ENCODE peak calls at places on chromosome 21, in four cellular contexts. P, L, H and Y are unnamed samples.

GRCh38 chr21:31176725-31177124 is 138.4 kb upstream of the KRTAP19-8 start:
- DNase-seq in L (no peak), P (no peak), H (no peak), Y (no peak)

GRCh38 chr21:34844924-34845238 is 176.1 kb downstream of the CLIC6 start:
- DNase-seq in P (no peak), H (no peak), L (no peak), Y (no peak)

GRCh38 chr21:33817663-33818433 is 97.8 kb downstream of the ATP5PO start:
- DNase-seq in L (peak), H (no peak), P (peak), Y (no peak)

GRCh38 chr21:38120984-38121855 is 135.6 kb upstream of the KCNJ15 start:
- DNase-seq in L (no peak), P (no peak), H (peak), Y (no peak)

GRCh38 chr21:44051462-44051941 is 39.4 kb downstream of the TRAPPC10 start:
- DNase-seq in P (peak), H (no peak), L (peak), Y (no peak)

GRCh38 chr21:27060190-27060589 is 93.3 kb upstream of the ADAMTS5 start:
- DNase-seq in P (peak), H (no peak), L (peak), Y (no peak)

GRCh38 chr21:31293986-31294385 is 50.1 kb downstream of the TIAM1 start:
- DNase-seq in P (peak), H (no peak), L (peak), Y (no peak)

GRCh38 chr21:37687001-37687400 is 229.3 kb downstream of the KCNJ6 start:
- DNase-seq in H (no peak), P (no peak), L (no peak), Y (no peak)

GRCh38 chr21:14064296-14064645 is 146.5 kb downstream of the LIPI start:
- DNase-seq in L (no peak), H (no peak), P (no peak), Y (no peak)

GRCh38 chr21:36773111-36773510 is 74.2 kb downstream of the SIM2 start:
- DNase-seq in H (no peak), L (peak), P (peak), Y (no peak)

GRCh38 chr21:46392921-46393320 is 65.8 kb upstream of the DIP2A start:
- DNase-seq in P (peak), L (peak), H (no peak), Y (peak)

GRCh38 chr21:32380940-32381339 is 11.9 kb downstream of the URB1 start:
- DNase-seq in H (no peak), L (no peak), P (no peak), Y (no peak)

GRCh38 chr21:32382108-32382601 is 10.7 kb downstream of the URB1 start:
- DNase-seq in H (no peak), L (peak), P (peak), Y (no peak)

GRCh38 chr21:32381571-32381970 is 11.2 kb downstream of the URB1 start:
- DNase-seq in L (no peak), H (no peak), P (no peak), Y (no peak)

GRCh38 chr21:32386195-32386870 is 6.5 kb downstream of the URB1 start:
- DNase-seq in L (no peak), P (peak), H (no peak), Y (no peak)

DNA sequence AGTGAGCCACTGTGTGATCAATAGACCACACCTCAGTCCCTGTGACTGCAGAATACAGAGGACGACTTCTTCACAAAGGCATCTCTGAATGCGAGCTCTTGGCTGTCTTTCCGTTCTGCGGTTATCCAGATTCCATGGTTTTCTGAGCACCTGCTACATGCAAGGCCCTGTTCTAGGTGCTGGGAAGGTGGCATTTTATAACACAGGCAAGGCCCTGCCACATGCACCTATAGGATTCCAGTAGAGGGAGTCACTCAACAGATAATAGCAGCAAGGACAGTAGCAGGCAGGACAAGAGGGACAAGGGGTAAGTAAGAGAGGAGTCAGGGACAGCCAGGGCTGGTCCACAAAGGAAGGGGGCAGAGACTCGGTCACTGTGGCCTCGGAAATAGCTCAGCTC is 9.0 kb downstream of the URB1 start:
- DNase-seq in H (no peak), P (no peak), L (no peak), Y (no peak)
- TF ChIP-seq CTCF in H (peak), P (no peak), L (no peak), Y (no peak)

GRCh38 chr21:39726133-39726532 is 18.9 kb upstream of the IGSF5 start:
- DNase-seq in L (peak), H (no peak), P (no peak), Y (no peak)

GRCh38 chr21:39721885-39722284 is 23.1 kb upstream of the IGSF5 start:
- DNase-seq in P (no peak), L (no peak), H (no peak), Y (no peak)

GRCh38 chr21:39715804-39716397 is 29.1 kb upstream of the IGSF5 start:
- DNase-seq in P (peak), H (peak), L (peak), Y (peak)

GRCh38 chr21:39724944-39725343 is 20.0 kb upstream of the IGSF5 start:
- DNase-seq in L (no peak), H (no peak), P (no peak), Y (no peak)

DNA sequence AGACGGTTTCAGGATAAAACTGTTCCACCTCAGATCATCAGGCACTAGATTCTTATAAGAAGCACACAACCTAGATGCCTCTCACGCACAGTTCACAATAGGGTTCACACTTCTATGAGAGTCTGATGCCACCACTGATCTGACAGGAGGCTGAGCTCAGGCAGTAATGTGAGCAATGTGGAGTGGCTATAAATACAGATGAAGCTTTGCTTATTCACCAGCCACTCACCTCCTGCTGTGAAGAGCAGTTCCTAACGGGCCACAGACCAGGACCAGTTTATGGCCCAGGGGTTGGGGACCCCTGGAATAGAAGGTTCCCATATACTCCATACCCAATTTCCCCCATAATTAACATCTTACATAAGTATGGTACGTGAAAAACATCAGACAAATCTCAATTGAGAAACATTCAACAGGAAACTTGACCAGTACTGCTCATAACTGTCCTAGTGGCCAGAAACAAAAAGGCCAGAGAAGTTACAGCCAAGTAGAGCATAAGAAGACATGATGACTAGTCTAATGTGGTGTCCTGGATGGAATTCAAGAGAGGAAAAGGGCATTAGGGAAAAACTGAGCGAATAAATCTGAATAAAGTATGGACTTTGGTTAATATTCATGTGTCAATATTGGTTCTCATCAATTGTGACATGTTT is 24.7 kb upstream of the IGSF5 start:
- DNase-seq in H (no peak), L (peak), P (no peak), Y (no peak)
- TF ChIP-seq CTCF in H (no peak), L (no peak), P (no peak), Y (no peak)

GRCh38 chr21:29298348-29299045 is at the start of gene BACH1:
- DNase-seq in L (peak), H (peak), P (peak), Y (peak)
- TF ChIP-seq CTCF in L (peak), H (no peak), P (no peak), Y (no peak)

DNA sequence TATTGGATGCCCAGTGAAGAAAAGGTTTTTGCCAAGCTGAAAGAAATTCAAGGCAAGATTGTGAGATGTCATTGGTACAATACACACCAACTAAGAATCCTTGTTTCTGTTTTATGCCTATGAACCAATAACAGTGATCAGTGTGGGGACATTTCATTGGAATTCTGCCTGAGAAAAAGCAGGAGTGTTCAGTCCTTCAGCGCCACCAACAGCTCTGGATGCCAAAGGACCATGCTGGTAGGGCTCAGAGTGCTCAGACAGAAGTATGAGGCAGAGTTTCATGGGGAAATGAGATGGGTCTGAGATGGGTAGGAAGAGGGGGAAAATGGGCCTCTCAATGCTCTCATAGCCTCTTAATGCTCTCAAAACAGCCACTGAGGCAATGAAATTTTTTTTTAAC is 56.5 kb downstream of the GABPA start:
- DNase-seq in H (no peak), P (no peak), L (peak), Y (no peak)
- TF ChIP-seq CTCF in H (no peak), P (no peak), L (no peak), Y (no peak)

GRCh38 chr21:41847066-41847804 is 31.9 kb downstream of the PRDM15 start:
- DNase-seq in L (peak), H (peak), P (peak), Y (no peak)

GRCh38 chr21:41850085-41850484 is 29.1 kb downstream of the PRDM15 start:
- DNase-seq in H (no peak), L (no peak), P (no peak), Y (no peak)

GRCh38 chr21:41848533-41848932 is 30.6 kb downstream of the PRDM15 start:
- DNase-seq in P (no peak), H (no peak), L (no peak), Y (no peak)

GRCh38 chr21:41851090-41851790 is 27.9 kb downstream of the PRDM15 start:
- DNase-seq in H (no peak), L (no peak), P (peak), Y (no peak)

DNA sequence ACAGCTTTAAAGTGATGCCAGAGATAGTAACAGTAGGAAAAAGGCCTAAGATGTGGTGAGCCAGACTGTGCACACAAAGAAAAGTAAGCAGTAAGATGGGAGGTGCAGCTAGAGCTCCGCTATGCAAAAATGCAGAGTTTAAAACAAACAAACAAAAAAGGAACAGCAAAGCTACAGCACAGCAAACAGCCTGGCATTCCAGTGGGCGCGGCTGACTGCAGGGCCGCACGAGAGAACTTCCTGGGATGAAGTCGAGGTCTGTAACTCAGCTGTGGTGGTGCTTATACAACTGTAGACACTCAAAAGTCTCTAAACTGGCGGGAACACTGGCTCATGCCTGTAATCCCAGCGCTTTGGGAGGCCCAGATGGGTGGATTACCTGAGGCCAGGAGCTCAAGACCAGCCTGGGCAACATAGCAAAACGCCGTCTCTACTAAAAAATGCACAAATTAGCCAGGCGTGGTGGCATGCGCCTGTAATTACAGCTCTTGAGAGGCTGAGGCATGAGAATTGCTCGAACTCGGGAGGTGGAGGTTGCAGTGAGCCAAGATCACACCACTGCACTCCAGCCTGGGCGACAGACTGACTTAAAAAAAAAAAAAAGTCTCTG is 30.1 kb downstream of the PRDM15 start:
- DNase-seq in H (no peak), L (no peak), P (no peak), Y (no peak)
- TF ChIP-seq CTCF in H (no peak), L (no peak), P (no peak), Y (no peak)

GRCh38 chr21:42559326-42559725 is 45.7 kb downstream of the SLC37A1 start:
- DNase-seq in P (no peak), L (no peak), H (no peak), Y (no peak)
- TF ChIP-seq CTCF in P (no peak), L (no peak), H (no peak), Y (no peak)

DNA sequence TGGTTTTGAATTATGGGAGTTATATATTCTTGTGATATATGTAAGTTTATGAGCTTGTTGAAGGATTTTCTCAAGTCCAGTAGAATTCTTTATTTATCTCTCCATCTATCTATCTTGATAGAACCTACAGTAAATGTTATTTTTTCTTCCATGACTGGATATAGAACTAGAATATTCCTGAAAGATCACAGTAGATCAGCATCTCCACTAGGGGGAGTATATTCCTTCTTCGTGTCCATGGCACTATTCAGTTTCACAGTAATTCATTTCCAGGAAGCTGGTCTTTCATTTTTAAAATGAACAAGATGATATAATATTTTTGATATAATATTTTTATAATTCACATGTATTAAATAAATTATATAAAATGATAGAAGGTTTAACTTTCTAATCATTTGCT is 18.8 kb downstream of the TMPRSS15 start:
- DNase-seq in H (peak), P (peak), L (peak), Y (no peak)
- TF ChIP-seq CTCF in H (no peak), P (peak), L (peak), Y (no peak)

GRCh38 chr21:40568756-40569155 is 278.2 kb downstream of the DSCAM start:
- DNase-seq in P (no peak), L (no peak), H (no peak), Y (no peak)

GRCh38 chr21:40562603-40563002 is 284.4 kb downstream of the DSCAM start:
- DNase-seq in H (no peak), L (no peak), P (no peak), Y (no peak)

GRCh38 chr21:40567511-40567910 is 279.4 kb downstream of the DSCAM start:
- DNase-seq in P (no peak), H (no peak), L (no peak), Y (no peak)

GRCh38 chr21:40563845-40564717 is 282.9 kb downstream of the DSCAM start:
- DNase-seq in P (no peak), L (no peak), H (no peak), Y (no peak)
- TF ChIP-seq CTCF in P (no peak), L (no peak), H (no peak), Y (no peak)

DNA sequence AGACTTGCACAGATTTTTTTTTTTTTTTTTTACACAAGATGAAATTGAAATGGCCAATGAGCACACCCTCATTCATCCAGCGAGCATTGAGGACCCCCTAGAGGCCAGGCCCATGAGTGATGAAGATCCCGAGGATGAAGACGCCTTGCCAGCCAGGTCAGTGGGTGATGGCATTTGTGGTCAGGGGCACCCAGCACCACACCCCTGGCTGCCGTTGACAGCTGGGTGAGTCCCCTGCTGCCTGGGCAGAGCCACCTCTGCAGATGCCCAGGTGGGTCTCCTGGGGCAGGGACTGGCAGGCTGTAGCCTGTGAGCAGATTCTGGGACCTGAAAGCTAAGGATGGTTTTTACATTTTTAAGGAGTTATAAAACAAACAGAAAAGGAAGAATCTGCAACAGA is 60.3 kb downstream of the ADARB1 start:
- DNase-seq in H (no peak), L (no peak), P (no peak), Y (no peak)
- TF ChIP-seq CTCF in H (no peak), L (no peak), P (no peak), Y (no peak)

GRCh38 chr21:28521932-28522826 is 470.5 kb downstream of the LTN1 start:
- DNase-seq in H (no peak), L (peak), P (peak), Y (no peak)
- TF ChIP-seq CTCF in H (no peak), L (peak), P (peak), Y (no peak)